ENCODE peak calls at places on chromosome 20, in eight cellular contexts. X, K, W, F, A, P, Z and G are unnamed samples.
A peak's percentile ranks its signal among the peaks of the same experiment; 100 is the strongest.

GRCh38 chr20:10634683-10635411 is 39.0 kb downstream of the JAG1 start:
- DNase-seq in X (no peak), K (peak; percentile 16), W (no peak), F (no peak), A (no peak), P (no peak), Z (no peak), G (peak; percentile 84)

GRCh38 chr20:48463916-48464315 is 363.9 kb downstream of the PREX1 start:
- DNase-seq in X (no peak), K (no peak), W (no peak), F (no peak), A (peak; percentile 56), P (no peak), Z (no peak), G (peak; percentile 52)

GRCh38 chr20:37195018-37195417 is 15.7 kb upstream of the MROH8 start:
- DNase-seq in X (no peak), K (no peak), W (no peak), F (no peak), A (no peak), P (no peak), Z (no peak), G (no peak)

GRCh38 chr20:44501448-44501847 is 20.4 kb downstream of the SERINC3 start:
- DNase-seq in X (no peak), K (no peak), W (no peak), F (no peak), A (no peak), P (no peak), Z (no peak), G (peak; percentile 59)

GRCh38 chr20:9054176-9054575 is 14.7 kb upstream of the PLCB4 start:
- DNase-seq in X (no peak), K (peak; percentile 86), W (no peak), F (no peak), A (no peak), P (no peak), Z (no peak), G (peak; percentile 81)

GRCh38 chr20:50285376-50286173 is 94.9 kb downstream of the CEBPB start:
- DNase-seq in X (no peak), K (peak; percentile 81), W (no peak), F (peak; percentile 29), A (no peak), P (no peak), Z (no peak), G (peak; percentile 90)

GRCh38 chr20:46772901-46773300 is 63.5 kb downstream of the SLC2A10 start:
- DNase-seq in X (no peak), K (peak; percentile 20), W (no peak), F (no peak), A (no peak), P (no peak), Z (no peak), G (no peak)

GRCh38 chr20:18428490-18429173 is 38.2 kb downstream of the DZANK1 start:
- DNase-seq in X (no peak), K (peak; percentile 42), W (no peak), F (peak; percentile 13), A (no peak), P (no peak), Z (no peak), G (peak; percentile 65)

GRCh38 chr20:49278817-49279676 is 1.2 kb upstream of the ZNFX1 start:
- DNase-seq in X (no peak), K (peak; percentile 44), W (no peak), F (no peak), A (no peak), P (peak; percentile 6), Z (peak; percentile 5), G (no peak)

GRCh38 chr20:64113796-64114355 is 6.5 kb upstream of the NPBWR2 start:
- DNase-seq in X (no peak), K (no peak), W (no peak), F (no peak), A (peak; percentile 62), P (no peak), Z (no peak), G (no peak)

GRCh38 chr20:60254901-60255411 is 296.7 kb downstream of the CDH26 start:
- DNase-seq in X (no peak), K (peak; percentile 97), W (no peak), F (no peak), A (no peak), P (no peak), Z (no peak), G (peak; percentile 80)

GRCh38 chr20:49028684-49029083 is 17.4 kb upstream of the CSE1L start:
- DNase-seq in X (no peak), K (peak; percentile 26), W (no peak), F (peak; percentile 27), A (no peak), P (no peak), Z (no peak), G (peak; percentile 25)

GRCh38 chr20:38337561-38338140 is 8.6 kb upstream of the LBP start:
- DNase-seq in X (no peak), K (peak; percentile 44), W (peak; percentile 37), F (peak; percentile 67), A (no peak), P (peak; percentile 53), Z (peak; percentile 67), G (no peak)

GRCh38 chr20:63894358-63895201 is at the start of gene DNAJC5:
- DNase-seq in X (peak; percentile 84), K (peak; percentile 92), W (peak; percentile 100), F (peak; percentile 100), A (peak; percentile 98), P (peak; percentile 94), Z (peak; percentile 91), G (peak; percentile 98)

GRCh38 chr20:57717797-57718196 is 8.0 kb upstream of the PMEPA1 start:
- DNase-seq in X (no peak), K (peak; percentile 81), W (no peak), F (no peak), A (no peak), P (no peak), Z (no peak), G (peak; percentile 41)

GRCh38 chr20:46672543-46673148 is 16.6 kb downstream of the TP53RK start:
- DNase-seq in X (no peak), K (no peak), W (no peak), F (no peak), A (no peak), P (no peak), Z (no peak), G (no peak)

GRCh38 chr20:10218536-10219451 is at the start of gene SNAP25:
- DNase-seq in X (peak; percentile 78), K (peak; percentile 97), W (peak; percentile 75), F (peak; percentile 66), A (no peak), P (peak; percentile 83), Z (peak; percentile 77), G (peak; percentile 97)

GRCh38 chr20:5990946-5991345 is 40.5 kb downstream of the MCM8 start:
- DNase-seq in X (no peak), K (no peak), W (no peak), F (no peak), A (no peak), P (no peak), Z (no peak), G (no peak)

GRCh38 chr20:760751-761417 is 7.4 kb downstream of the SLC52A3 start:
- DNase-seq in X (peak; percentile 34), K (no peak), W (no peak), F (peak; percentile 90), A (no peak), P (peak; percentile 78), Z (peak; percentile 79), G (no peak)

GRCh38 chr20:48618052-48618451 is 209.7 kb downstream of the PREX1 start:
- DNase-seq in X (no peak), K (no peak), W (no peak), F (no peak), A (no peak), P (no peak), Z (no peak), G (no peak)

GRCh38 chr20:58038123-58038654 is 190.3 kb downstream of the ANKRD60 start:
- DNase-seq in X (no peak), K (no peak), W (no peak), F (no peak), A (no peak), P (no peak), Z (no peak), G (no peak)

GRCh38 chr20:36768768-36769430 is 4.7 kb downstream of the DSN1 start:
- DNase-seq in X (no peak), K (no peak), W (no peak), F (no peak), A (no peak), P (no peak), Z (no peak), G (no peak)